ENCODE peak calls at places on chromosomes 12 and 14, in five cellular contexts. D is RWPE2, L is esophagus squamous epithelium, W is PC-9, V is cardiac fibroblast. J is an unnamed sample.

GRCh38 chr12:54300732-54301427 is at the start of gene NFE2:
- DNase-seq in V (peak), D (peak), W (peak), L (no peak), J (peak)

GRCh38 chr14:31420319-31421081 is at the start of gene HEATR5A:
- DNase-seq in V (peak), W (peak), D (peak), L (peak), J (peak)

GRCh38 chr12:122021193-122021821 is 377 bp upstream of the BCL7A start:
- DNase-seq in D (no peak), W (no peak), V (no peak), L (no peak), J (no peak)

GRCh38 chr14:105486974-105487448 is 325 bp downstream of the CRIP1 start:
- DNase-seq in D (no peak), V (no peak), W (no peak), L (no peak), J (no peak)

GRCh38 chr12:99600388-99600787 is 47.2 kb upstream of the GARIN6 start:
- DNase-seq in L (no peak), W (no peak), D (no peak), V (no peak), J (no peak)

GRCh38 chr14:104101086-104101621 is 15.7 kb downstream of the ASPG start:
- DNase-seq in V (no peak), D (peak), L (no peak), W (no peak), J (no peak)

GRCh38 chr12:124044809-124045321 is 71.8 kb downstream of the ZNF664 start:
- DNase-seq in V (no peak), W (no peak), D (no peak), L (no peak), J (no peak)

GRCh38 chr12:132618683-132619043 is at the start of gene P2RX2:
- DNase-seq in D (no peak), V (no peak), W (no peak), L (no peak), J (no peak)

GRCh38 chr14:105430535-105430934 is 10.9 kb downstream of the MTA1 start:
- DNase-seq in L (no peak), W (peak), D (peak), V (peak), J (no peak)

GRCh38 chr12:129659927-129660326 is 243.9 kb downstream of the TMEM132D start:
- DNase-seq in L (no peak), W (no peak), V (no peak), D (peak), J (no peak)

GRCh38 chr12:107493646-107494045 is 192.0 kb upstream of the PWP1 start:
- DNase-seq in V (no peak), L (no peak), W (no peak), D (no peak), J (no peak)

GRCh38 chr14:81401420-81402122 is 1.4 kb upstream of the STON2 start:
- DNase-seq in W (peak), D (no peak), L (no peak), V (peak), J (no peak)

GRCh38 chr12:124919646-124920352 is 5.3 kb upstream of the UBC start:
- DNase-seq in W (peak), L (no peak), D (no peak), V (no peak), J (no peak)

GRCh38 chr12:129885287-129885686 is 18.5 kb downstream of the TMEM132D start:
- DNase-seq in W (no peak), D (no peak), V (no peak), L (no peak), J (no peak)

GRCh38 chr12:49301759-49302158 is 6.8 kb downstream of the PRPH start:
- DNase-seq in W (no peak), L (no peak), V (no peak), D (no peak), J (no peak)

DNA sequence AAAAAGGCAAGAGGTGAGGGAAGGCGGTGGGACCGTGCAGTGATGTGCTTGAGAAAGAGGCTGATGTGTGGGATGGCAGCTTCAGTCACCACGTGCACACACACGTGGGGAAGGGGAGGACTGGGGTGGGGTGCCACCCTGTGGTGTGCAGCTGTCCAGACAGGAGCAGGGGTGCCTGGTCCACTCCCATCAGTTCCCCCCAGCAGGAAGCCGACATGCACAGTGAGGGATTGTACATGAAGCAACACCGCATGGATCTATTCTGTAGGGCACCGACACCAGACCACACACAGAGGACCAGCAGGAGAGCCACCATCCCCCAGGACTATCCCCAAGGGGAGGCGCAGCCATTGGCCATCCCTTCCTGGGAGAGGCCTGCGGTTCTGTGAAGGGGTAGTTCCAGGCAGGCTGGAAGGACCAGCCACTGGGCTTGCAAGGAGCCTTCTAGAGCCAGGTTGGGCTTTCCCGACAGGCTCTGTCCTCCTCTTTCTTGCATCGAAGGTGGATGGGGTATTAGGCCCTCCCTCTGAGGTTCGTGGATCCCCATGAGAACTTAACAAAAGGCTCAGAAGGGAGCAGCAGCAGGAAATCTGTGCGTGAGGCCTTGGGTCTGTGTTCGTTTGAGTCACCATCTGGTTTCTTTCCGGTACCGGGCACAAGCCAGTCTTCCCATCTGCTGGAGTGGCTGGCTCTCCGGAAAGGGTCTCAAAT is 59.7 kb downstream of the PLEKHG3 start:
- DNase-seq in V (peak), L (no peak), D (peak), W (no peak), J (no peak)
- TF ChIP-seq CTCF in V (no peak), L (no peak), D (no peak), W (no peak), J (no peak)

DNA sequence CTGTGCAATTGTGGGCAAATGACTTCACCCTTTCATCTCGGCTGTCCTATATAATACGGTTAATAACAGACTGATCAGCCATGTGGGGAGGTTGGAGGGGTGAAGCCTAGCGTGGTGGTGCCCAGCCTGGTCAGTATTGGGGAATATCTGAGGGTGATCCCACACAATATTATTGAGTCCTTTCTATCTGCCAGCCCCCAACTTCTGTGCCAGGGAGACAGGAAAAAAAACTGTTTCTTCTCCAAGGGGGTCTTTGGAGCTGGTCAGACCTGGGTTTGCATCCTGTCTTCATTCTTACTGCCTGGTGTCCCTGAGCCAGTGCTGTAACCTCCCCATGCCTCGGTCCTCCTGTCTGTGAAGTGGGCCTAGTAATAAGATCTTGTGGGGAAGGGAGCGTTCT is 6.5 kb downstream of the CYP46A1 start:
- DNase-seq in L (no peak), D (no peak), W (no peak), V (no peak), J (no peak)
- H3K4me3 ChIP-seq in L (no peak), D (no peak), W (no peak), V (no peak), J (no peak)

DNA sequence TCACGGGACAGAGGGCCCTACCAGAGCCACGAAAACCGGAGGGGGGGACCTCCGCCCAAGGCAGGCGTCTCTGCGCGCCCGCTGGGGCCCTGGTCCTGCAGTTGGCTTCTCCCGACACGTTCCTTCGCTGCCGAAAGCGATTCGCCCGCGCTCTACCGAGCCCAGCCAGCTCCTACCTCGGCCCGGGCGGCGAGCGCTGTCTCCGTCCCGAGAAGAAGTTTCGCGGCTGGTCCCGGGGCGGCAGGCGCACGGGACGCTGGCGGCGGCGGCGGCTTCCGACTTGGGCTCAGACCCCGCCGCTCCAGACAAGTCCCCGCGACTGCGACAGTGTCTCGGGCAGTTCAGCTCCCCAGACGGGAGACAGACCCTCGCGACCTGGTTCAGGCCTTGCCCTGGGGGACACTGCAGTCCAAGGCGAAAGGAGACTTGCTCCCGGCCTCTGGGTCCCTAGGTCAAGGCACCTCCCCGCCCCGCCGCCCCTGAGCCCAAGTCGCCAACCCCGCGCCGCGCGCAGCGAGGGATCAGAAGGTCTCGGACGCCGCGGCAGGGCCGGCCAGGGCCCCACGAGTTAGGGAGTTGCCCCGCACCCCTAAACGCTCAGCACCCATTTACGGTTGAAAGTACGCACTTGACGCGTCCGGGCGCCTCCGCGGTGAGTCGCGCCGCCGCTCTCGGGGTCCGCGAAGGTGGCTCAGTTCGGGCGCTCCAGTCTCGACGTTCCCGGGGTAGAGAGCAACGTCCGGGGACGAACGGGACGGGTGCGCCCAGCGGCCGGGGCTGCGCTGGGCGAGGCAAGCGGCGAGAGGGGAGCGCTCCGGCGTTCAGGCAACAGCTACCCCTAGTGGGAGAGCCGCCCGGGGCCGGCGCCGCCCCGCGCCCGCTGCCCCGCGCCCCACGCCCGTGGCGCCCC is 1.4 kb upstream of the DIO3 start:
- DNase-seq in L (no peak), W (no peak), V (peak), D (no peak), J (no peak)
- TF ChIP-seq CTCF in L (no peak), W (no peak), V (no peak), D (peak), J (no peak)

DNA sequence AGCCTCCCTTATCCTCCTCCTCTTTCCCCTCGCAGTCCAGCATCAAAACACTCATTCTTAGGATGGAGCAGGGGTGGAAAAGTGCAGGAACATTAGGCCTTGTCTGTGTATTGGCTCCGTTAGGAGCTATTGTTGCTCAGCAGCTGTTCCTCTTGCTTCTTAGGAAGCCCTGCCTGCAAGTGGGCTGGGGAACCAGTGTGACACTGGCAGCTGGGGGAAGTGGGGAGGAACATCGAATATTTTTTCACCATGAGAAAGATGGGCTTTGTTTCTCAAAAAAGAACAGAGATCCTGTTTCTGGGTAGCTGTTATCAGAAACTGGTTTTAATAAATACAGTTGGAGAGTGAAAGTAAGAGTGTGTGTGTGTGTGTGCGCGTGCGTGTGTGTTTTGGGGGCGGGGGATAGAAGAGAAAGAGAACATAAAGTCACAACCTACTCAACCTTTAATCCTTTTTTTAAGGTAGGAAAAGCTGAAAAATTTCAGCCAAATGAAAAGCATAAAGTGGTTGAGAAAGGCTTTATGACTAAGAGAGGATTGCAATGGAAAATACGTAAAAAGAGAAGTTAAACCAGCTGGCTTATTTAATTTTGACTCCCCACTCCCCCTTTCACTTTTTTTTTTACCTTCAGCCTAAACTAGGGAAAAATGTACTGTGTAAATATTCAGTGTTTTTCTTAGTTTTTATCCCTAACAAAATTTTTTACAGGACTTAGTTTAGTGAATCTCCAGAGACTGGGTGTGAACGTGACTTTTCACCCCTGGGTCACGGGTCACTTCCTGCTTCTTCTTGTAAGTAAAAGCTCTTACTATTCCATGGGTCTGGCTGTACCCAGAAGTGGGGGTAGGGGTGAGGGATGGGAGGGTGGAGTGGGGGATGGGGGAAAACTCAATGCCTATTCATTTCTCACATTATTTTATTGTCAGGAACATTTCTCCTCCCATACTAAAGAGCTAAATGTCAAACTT is 197.1 kb upstream of the PLEKHG7 start:
- DNase-seq in D (no peak), W (no peak), V (peak), L (peak), J (no peak)
- H3K4me3 ChIP-seq in D (no peak), W (no peak), V (no peak), L (no peak), J (peak)

GRCh38 chr14:29527286-29527685 is 400.4 kb downstream of the PRKD1 start:
- DNase-seq in V (no peak), D (no peak), L (no peak), W (no peak), J (no peak)

GRCh38 chr14:29518335-29518734 is 409.3 kb downstream of the PRKD1 start:
- DNase-seq in V (peak), W (no peak), L (no peak), D (no peak), J (no peak)

GRCh38 chr14:29521526-29522137 is 406.0 kb downstream of the PRKD1 start:
- DNase-seq in D (no peak), V (peak), L (no peak), W (no peak), J (no peak)
- TF ChIP-seq CTCF in D (peak), V (peak), L (no peak), W (peak), J (no peak)

DNA sequence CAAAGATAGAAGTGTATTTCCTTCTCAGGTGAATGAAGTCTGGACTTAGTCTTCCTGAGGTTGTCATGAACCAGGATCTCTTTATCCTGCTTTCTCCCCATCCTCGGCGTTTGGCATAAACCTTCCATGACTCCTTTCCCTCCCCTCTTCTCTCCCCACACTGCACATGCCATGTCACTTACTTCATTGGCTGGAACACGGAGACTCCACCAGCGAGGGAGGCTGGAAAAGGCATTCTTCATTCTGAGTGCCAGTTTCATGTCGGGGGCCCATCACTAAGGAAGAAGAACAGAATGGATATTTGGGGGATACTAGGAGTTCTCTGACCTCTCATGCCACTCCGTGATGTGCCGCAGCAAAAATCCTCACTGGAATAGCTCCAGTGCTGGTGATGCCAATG is 105.6 kb downstream of the VCPKMT start:
- DNase-seq in L (no peak), V (no peak), W (no peak), D (no peak), J (no peak)
- H3K4me3 ChIP-seq in L (no peak), V (no peak), W (no peak), D (no peak), J (no peak)

GRCh38 chr12:15996254-15996653 is 85.1 kb downstream of the DERA start:
- DNase-seq in W (no peak), V (peak), D (no peak), L (no peak), J (no peak)
- TF ChIP-seq CTCF in W (no peak), V (peak), D (no peak), L (no peak), J (no peak)

GRCh38 chr12:108691995-108692808 is 39.1 kb downstream of the CORO1C start:
- DNase-seq in V (peak), L (no peak), W (no peak), D (no peak), J (peak)

GRCh38 chr12:108691154-108691994 is 39.9 kb downstream of the CORO1C start:
- DNase-seq in L (peak), D (peak), V (peak), W (peak), J (peak)

GRCh38 chr12:108690191-108690518 is 41.2 kb downstream of the CORO1C start:
- DNase-seq in D (no peak), V (no peak), L (no peak), W (no peak), J (no peak)

GRCh38 chr12:108689314-108690190 is 41.8 kb downstream of the CORO1C start:
- DNase-seq in L (no peak), W (no peak), V (peak), D (no peak), J (peak)

DNA sequence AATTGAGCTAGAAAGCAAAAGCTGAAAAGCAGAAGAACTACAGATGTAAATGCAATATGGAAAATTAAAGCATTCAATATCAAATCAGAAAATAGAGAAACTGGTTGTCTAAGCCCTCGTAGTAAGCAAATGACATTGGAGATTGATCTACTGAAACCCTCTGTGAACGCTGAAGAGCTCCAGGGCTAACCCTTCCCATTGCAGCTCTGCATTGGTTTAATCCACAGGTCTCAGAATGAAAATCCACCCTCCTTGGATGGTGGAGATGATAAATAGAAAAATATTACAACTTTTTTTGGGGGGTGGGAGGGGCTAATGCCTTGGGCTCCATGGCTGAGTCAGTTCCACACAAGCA is 40.5 kb downstream of the CORO1C start:
- DNase-seq in W (no peak), L (no peak), D (no peak), V (no peak), J (no peak)
- H3K4me3 ChIP-seq in W (peak), L (no peak), D (no peak), V (no peak), J (peak)

GRCh38 chr12:120092531-120093335 is 23.8 kb downstream of the RAB35 start:
- DNase-seq in L (no peak), D (no peak), V (no peak), W (no peak), J (no peak)
- TF ChIP-seq CTCF in L (no peak), D (no peak), V (no peak), W (no peak), J (no peak)

DNA sequence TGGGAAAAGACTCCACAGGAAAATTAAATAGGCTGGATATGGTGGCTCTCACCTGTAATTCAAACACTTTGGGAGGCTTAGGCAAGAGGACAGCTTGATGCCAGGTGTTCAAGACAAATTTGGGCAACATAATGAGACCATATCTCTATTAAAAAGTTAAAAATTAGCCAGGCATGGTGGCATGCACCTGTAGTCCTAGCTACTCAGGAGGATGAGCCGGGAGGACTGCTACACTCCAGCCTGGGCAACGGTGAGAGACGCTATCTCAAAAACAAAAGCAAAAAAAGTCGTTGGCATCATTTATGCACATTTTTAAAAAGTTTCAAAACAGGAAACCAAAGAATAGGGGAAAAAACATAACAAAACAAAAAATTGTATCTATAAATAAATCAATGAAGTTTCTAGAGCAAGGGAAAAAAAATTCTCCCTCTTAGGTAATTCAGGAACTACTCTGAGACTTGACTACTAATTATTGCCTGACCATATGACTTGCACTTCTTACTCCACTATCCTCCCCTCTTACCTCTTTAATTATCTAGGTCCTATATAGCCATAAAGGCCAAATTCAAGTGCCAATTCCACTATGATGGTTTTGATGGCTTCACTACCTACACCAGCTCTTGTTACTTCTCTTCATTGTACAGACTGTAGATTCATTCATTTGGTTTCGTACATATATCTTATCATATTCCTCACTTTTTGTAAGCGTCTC is 1.6 kb downstream of the METTL3 start:
- DNase-seq in W (no peak), L (no peak), D (no peak), V (no peak), J (no peak)
- H3K4me3 ChIP-seq in W (peak), L (no peak), D (peak), V (no peak), J (peak)

J was measured in gastrocnemius medialis.